ENCODE peak calls at places on chromosomes 3 and 15, in nine cellular contexts. Z is activated CD4-positive, alpha-beta T cell treated with anti-CD3 and anti-CD28 coated beads for 24 hours; O is nephron progenitor cell; G is substantia nigra; S is HFF-Myc; U is activated naive CD4-positive, alpha-beta T cell treated with anti-CD3 and anti-CD28 coated beads for 36 hours; K is SK-MEL-5; R is COR-L47; Q is endothelial cell of umbilical vein. A is an unnamed sample.

GRCh38 chr15:38074029-38074428 is 139.6 kb downstream of the TMCO5A start:
- DNase-seq in U (no peak), R (no peak), K (peak), S (no peak), Z (no peak), O (no peak), G (no peak), Q (no peak), A (no peak)

GRCh38 chr3:190696777-190697501 is 165.6 kb downstream of the GMNC start:
- DNase-seq in S (peak), U (peak), R (peak), Z (no peak), K (peak), Q (peak), O (no peak), G (no peak), A (peak)

GRCh38 chr3:9067352-9067975 is 104.2 kb upstream of the RAD18 start:
- DNase-seq in G (peak), S (peak), R (peak), U (peak), Q (peak), O (peak), Z (no peak), K (peak), A (peak)

GRCh38 chr3:187954486-187955075 is 199.4 kb upstream of the LPP start:
- DNase-seq in S (no peak), O (no peak), Q (no peak), G (no peak), Z (no peak), U (no peak), R (no peak), K (no peak), A (no peak)

GRCh38 chr15:78617131-78617915 is 3.5 kb downstream of the CHRNA3 start:
- DNase-seq in Z (no peak), U (no peak), G (no peak), O (no peak), Q (no peak), S (no peak), K (no peak), R (no peak), A (no peak)

GRCh38 chr3:187107989-187108388 is 31.3 kb downstream of the RPL39L start:
- DNase-seq in U (no peak), R (no peak), K (no peak), Q (no peak), G (no peak), O (no peak), S (no peak), Z (no peak), A (no peak)

GRCh38 chr15:38560456-38560926 is 4.1 kb downstream of the RASGRP1 start:
- DNase-seq in K (no peak), U (peak), O (no peak), R (no peak), G (no peak), S (no peak), Z (no peak), Q (no peak), A (no peak)

GRCh38 chr15:45126535-45127158 is 3.0 kb downstream of the DUOXA1 start:
- DNase-seq in U (peak), K (peak), S (no peak), O (no peak), Q (peak), Z (no peak), G (no peak), R (peak), A (peak)

GRCh38 chr15:88043396-88043795 is 213.1 kb downstream of the NTRK3 start:
- DNase-seq in R (no peak), Z (no peak), O (no peak), S (no peak), U (no peak), G (no peak), Q (no peak), K (no peak), A (no peak)

GRCh38 chr3:173584834-173585831 is 187.6 kb downstream of the NLGN1 start:
- DNase-seq in Z (no peak), S (peak), K (no peak), R (peak), Q (peak), O (peak), G (peak), U (no peak), A (no peak)

GRCh38 chr3:189787191-189787590 is 156.0 kb downstream of the TP63 start:
- DNase-seq in K (no peak), G (no peak), U (no peak), R (no peak), Q (no peak), S (no peak), Z (no peak), O (no peak), A (no peak)

GRCh38 chr3:150699068-150699635 is 4.6 kb downstream of the ERICH6 start:
- DNase-seq in K (peak), S (peak), R (no peak), G (no peak), Q (peak), O (no peak), U (no peak), Z (no peak), A (peak)

GRCh38 chr3:13420817-13421755 is 964 bp upstream of the NUP210 start:
- DNase-seq in K (no peak), S (no peak), Q (no peak), Z (peak), O (no peak), G (no peak), U (peak), R (no peak), A (peak)

GRCh38 chr3:165206454-165207266 is 10.5 kb upstream of the SLITRK3 start:
- DNase-seq in S (peak), Z (no peak), Q (peak), U (peak), K (peak), O (peak), R (peak), G (peak), A (peak)

GRCh38 chr3:20822251-20822650 is 636.2 kb upstream of the SGO1 start:
- DNase-seq in O (no peak), S (no peak), U (no peak), R (no peak), Q (no peak), Z (no peak), K (no peak), G (no peak), A (no peak)

GRCh38 chr3:27642796-27643195 is 79.3 kb downstream of the EOMES start:
- DNase-seq in K (no peak), O (no peak), Z (no peak), G (no peak), R (no peak), U (no peak), Q (no peak), S (no peak), A (no peak)

GRCh38 chr3:134355416-134355815 is 18.8 kb downstream of the AMOTL2 start:
- DNase-seq in Z (no peak), R (no peak), O (no peak), U (no peak), G (no peak), Q (no peak), K (no peak), S (no peak), A (no peak)

GRCh38 chr15:62841269-62841628 is 201.3 kb upstream of the TPM1 start:
- DNase-seq in R (no peak), K (no peak), O (no peak), G (no peak), Q (no peak), U (no peak), Z (no peak), S (no peak), A (no peak)

GRCh38 chr3:173465112-173465511 is 67.6 kb downstream of the NLGN1 start:
- DNase-seq in S (no peak), U (no peak), K (no peak), O (no peak), Z (no peak), Q (peak), R (no peak), G (no peak), A (peak)

GRCh38 chr3:25452185-25452584 is 24.1 kb downstream of the RARB start:
- DNase-seq in Z (no peak), Q (no peak), O (no peak), U (no peak), R (no peak), K (no peak), S (no peak), G (no peak), A (no peak)

GRCh38 chr3:129259612-129260477 is 10.4 kb downstream of the COPG1 start:
- DNase-seq in Q (no peak), Z (no peak), G (no peak), S (no peak), R (no peak), O (no peak), K (no peak), U (no peak), A (no peak)

GRCh38 chr15:62976301-62976842 is 66.2 kb upstream of the TPM1 start:
- DNase-seq in G (no peak), R (no peak), K (peak), S (no peak), O (no peak), U (no peak), Z (no peak), Q (no peak), A (no peak)

GRCh38 chr3:46435327-46435726 is 28.3 kb downstream of the CCRL2 start:
- DNase-seq in G (no peak), R (no peak), U (no peak), O (no peak), Q (no peak), K (no peak), S (no peak), Z (no peak), A (no peak)

GRCh38 chr3:134353171-134353825 is 20.9 kb downstream of the AMOTL2 start:
- DNase-seq in Z (no peak), K (no peak), Q (no peak), S (no peak), U (no peak), O (no peak), R (no peak), G (no peak), A (no peak)

GRCh38 chr15:76208084-76208785 is 103.0 kb downstream of the ETFA start:
- DNase-seq in G (no peak), Z (no peak), S (no peak), Q (no peak), O (no peak), U (no peak), K (no peak), R (no peak), A (no peak)

GRCh38 chr15:59999558-60000112 is 4.5 kb upstream of the FOXB1 start:
- DNase-seq in S (no peak), Z (no peak), R (no peak), Q (no peak), G (no peak), U (no peak), O (peak), K (no peak), A (no peak)

GRCh38 chr3:171187706-171188290 is 161.3 kb upstream of the SLC2A2 start:
- DNase-seq in S (no peak), O (peak), K (peak), Q (peak), R (peak), U (peak), G (no peak), Z (no peak), A (peak)

GRCh38 chr15:25408428-25408827 is 30.4 kb downstream of the UBE3A start:
- DNase-seq in K (no peak), R (no peak), Z (no peak), G (no peak), U (no peak), Q (no peak), S (no peak), O (no peak), A (no peak)

GRCh38 chr15:20352241-20353200 is 189.1 kb downstream of the GOLGA6L6 start:
- DNase-seq in K (no peak), G (no peak), O (no peak), S (no peak), R (no peak), U (no peak), Z (no peak), Q (no peak), A (no peak)

GRCh38 chr15:58492661-58493397 is 61.0 kb downstream of the LIPC start:
- DNase-seq in K (no peak), R (no peak), S (no peak), O (no peak), G (no peak), U (no peak), Z (no peak), Q (no peak), A (no peak)

GRCh38 chr3:58528629-58529028 is 8.4 kb downstream of the ACOX2 start:
- DNase-seq in Q (peak), U (no peak), R (peak), G (no peak), O (no peak), Z (no peak), S (no peak), K (peak), A (no peak)

GRCh38 chr3:148077318-148077923 is 620.3 kb upstream of the AGTR1 start:
- DNase-seq in Q (peak), K (peak), O (no peak), U (no peak), R (peak), S (no peak), Z (no peak), G (no peak), A (peak)

GRCh38 chr3:127535901-127536817 is 54.4 kb downstream of the TPRA1 start:
- DNase-seq in R (peak), Z (no peak), G (no peak), O (no peak), S (no peak), K (no peak), Q (no peak), U (no peak), A (no peak)

GRCh38 chr15:24944939-24945338 is 9.8 kb upstream of the SNRPN start:
- DNase-seq in S (no peak), G (no peak), Q (no peak), Z (no peak), K (no peak), U (no peak), R (no peak), O (no peak), A (no peak)